ENCODE peak calls at places on chromosomes 2 and 18, in eight cellular contexts. One of them, this sample, is unnamed.
A peak's percentile ranks its signal among the peaks of the same experiment; 100 is the strongest.

GRCh38 chr2:233436691-233437438 is 82.6 kb downstream of the DGKD start:
- DNase-seq in GM10248: no peak
- DNase-seq in ELR: no peak
- DNase-seq in HFFc6: no peak
- DNase-seq in A549: no peak
- DNase-seq in A172: no peak
- DNase-seq in heart right ventricle: peak; percentile 60
- DNase-seq in psoas muscle: no peak
- DNase-seq in this sample: no peak

GRCh38 chr2:137238065-137238464 is 472.7 kb downstream of the THSD7B start:
- DNase-seq in ELR: no peak
- DNase-seq in psoas muscle: no peak
- DNase-seq in A549: no peak
- DNase-seq in HFFc6: no peak
- DNase-seq in GM10248: no peak
- DNase-seq in A172: no peak
- DNase-seq in heart right ventricle: no peak
- DNase-seq in this sample: no peak

GRCh38 chr2:105644174-105644980 is 100.3 kb upstream of the NCK2 start:
- DNase-seq in A549: peak; percentile 43
- DNase-seq in psoas muscle: no peak
- DNase-seq in ELR: peak; percentile 10
- DNase-seq in A172: no peak
- DNase-seq in heart right ventricle: no peak
- DNase-seq in GM10248: no peak
- DNase-seq in HFFc6: no peak
- DNase-seq in this sample: no peak

GRCh38 chr2:96701636-96702035 is 38.2 kb downstream of the LMAN2L start:
- DNase-seq in A172: no peak
- DNase-seq in A549: no peak
- DNase-seq in HFFc6: no peak
- DNase-seq in psoas muscle: no peak
- DNase-seq in ELR: no peak
- DNase-seq in GM10248: no peak
- DNase-seq in heart right ventricle: no peak
- DNase-seq in this sample: no peak

GRCh38 chr2:202754936-202755335 is 116.6 kb downstream of the ICA1L start:
- DNase-seq in psoas muscle: no peak
- DNase-seq in HFFc6: no peak
- DNase-seq in ELR: no peak
- DNase-seq in A172: no peak
- DNase-seq in heart right ventricle: no peak
- DNase-seq in A549: no peak
- DNase-seq in GM10248: no peak
- DNase-seq in this sample: no peak

GRCh38 chr2:212686285-212686895 is 147.8 kb upstream of the ERBB4 start:
- DNase-seq in HFFc6: peak; percentile 60
- DNase-seq in A172: peak; percentile 53
- DNase-seq in heart right ventricle: peak; percentile 22
- DNase-seq in ELR: peak; percentile 78
- DNase-seq in GM10248: peak; percentile 70
- DNase-seq in psoas muscle: peak; percentile 30
- DNase-seq in A549: peak; percentile 60
- DNase-seq in this sample: peak; percentile 41

GRCh38 chr2:47043142-47043890 is 111.8 kb downstream of the STPG4 start:
- DNase-seq in A549: peak; percentile 81
- DNase-seq in ELR: peak; percentile 98
- DNase-seq in heart right ventricle: peak; percentile 78
- DNase-seq in A172: peak; percentile 100
- DNase-seq in psoas muscle: peak; percentile 78
- DNase-seq in GM10248: no peak
- DNase-seq in HFFc6: peak; percentile 93
- DNase-seq in this sample: peak; percentile 99

GRCh38 chr2:64143154-64144056 is 815 bp downstream of the PELI1 start:
- DNase-seq in heart right ventricle: peak; percentile 16
- DNase-seq in A172: peak; percentile 16
- DNase-seq in ELR: peak; percentile 60
- DNase-seq in psoas muscle: no peak
- DNase-seq in HFFc6: no peak
- DNase-seq in A549: peak; percentile 28
- DNase-seq in GM10248: peak; percentile 18
- DNase-seq in this sample: no peak

GRCh38 chr2:205650450-205650849 is 31.9 kb upstream of the NRP2 start:
- DNase-seq in psoas muscle: no peak
- DNase-seq in heart right ventricle: no peak
- DNase-seq in A549: no peak
- DNase-seq in HFFc6: peak; percentile 81
- DNase-seq in A172: no peak
- DNase-seq in ELR: peak; percentile 72
- DNase-seq in GM10248: no peak
- DNase-seq in this sample: no peak

GRCh38 chr2:58293056-58293455 is 51.9 kb upstream of the FANCL start:
- DNase-seq in ELR: no peak
- DNase-seq in GM10248: no peak
- DNase-seq in A172: no peak
- DNase-seq in A549: no peak
- DNase-seq in heart right ventricle: no peak
- DNase-seq in psoas muscle: no peak
- DNase-seq in HFFc6: no peak
- DNase-seq in this sample: no peak

GRCh38 chr2:127218843-127219715 is 1.0 kb downstream of the CYP27C1 start:
- DNase-seq in GM10248: no peak
- DNase-seq in HFFc6: no peak
- DNase-seq in ELR: peak; percentile 39
- DNase-seq in heart right ventricle: no peak
- DNase-seq in psoas muscle: no peak
- DNase-seq in A172: no peak
- DNase-seq in A549: peak; percentile 40
- DNase-seq in this sample: no peak

GRCh38 chr2:221502270-221502973 is 69.7 kb downstream of the EPHA4 start:
- DNase-seq in heart right ventricle: no peak
- DNase-seq in ELR: peak; percentile 73
- DNase-seq in HFFc6: peak; percentile 48
- DNase-seq in GM10248: no peak
- DNase-seq in A172: peak; percentile 78
- DNase-seq in psoas muscle: no peak
- DNase-seq in A549: no peak
- DNase-seq in this sample: peak; percentile 48

GRCh38 chr2:101232770-101233169 is 19.9 kb upstream of the CNOT11 start:
- DNase-seq in psoas muscle: no peak
- DNase-seq in ELR: no peak
- DNase-seq in A172: no peak
- DNase-seq in A549: no peak
- DNase-seq in heart right ventricle: no peak
- DNase-seq in GM10248: no peak
- DNase-seq in HFFc6: no peak
- DNase-seq in this sample: no peak

GRCh38 chr18:50651334-50651733 is 91.4 kb downstream of the MAPK4 start:
- DNase-seq in HFFc6: no peak
- DNase-seq in heart right ventricle: no peak
- DNase-seq in A172: no peak
- DNase-seq in ELR: no peak
- DNase-seq in A549: no peak
- DNase-seq in psoas muscle: no peak
- DNase-seq in GM10248: no peak
- DNase-seq in this sample: no peak

GRCh38 chr2:100992262-100992661 is 9.8 kb upstream of the RPL31 start:
- DNase-seq in ELR: no peak
- DNase-seq in HFFc6: no peak
- DNase-seq in GM10248: no peak
- DNase-seq in A172: no peak
- DNase-seq in psoas muscle: no peak
- DNase-seq in heart right ventricle: no peak
- DNase-seq in A549: no peak
- DNase-seq in this sample: no peak

GRCh38 chr2:128543646-128544045 is 225.0 kb upstream of the HS6ST1 start:
- DNase-seq in A549: no peak
- DNase-seq in psoas muscle: no peak
- DNase-seq in HFFc6: no peak
- DNase-seq in ELR: no peak
- DNase-seq in A172: no peak
- DNase-seq in heart right ventricle: no peak
- DNase-seq in GM10248: no peak
- DNase-seq in this sample: no peak

GRCh38 chr2:216082805-216083204 is 1.1 kb downstream of the TMEM169 start:
- DNase-seq in psoas muscle: no peak
- DNase-seq in A172: no peak
- DNase-seq in HFFc6: no peak
- DNase-seq in heart right ventricle: no peak
- DNase-seq in A549: peak; percentile 14
- DNase-seq in GM10248: no peak
- DNase-seq in ELR: no peak
- DNase-seq in this sample: no peak

GRCh38 chr2:8535821-8536685 is 145.8 kb upstream of the ID2 start:
- DNase-seq in HFFc6: no peak
- DNase-seq in psoas muscle: no peak
- DNase-seq in GM10248: no peak
- DNase-seq in A172: no peak
- DNase-seq in ELR: no peak
- DNase-seq in A549: no peak
- DNase-seq in heart right ventricle: no peak
- DNase-seq in this sample: no peak

GRCh38 chr18:59697236-59697932 is at the start of gene CCBE1:
- DNase-seq in A172: no peak
- DNase-seq in psoas muscle: peak; percentile 61
- DNase-seq in ELR: peak; percentile 92
- DNase-seq in GM10248: peak; percentile 77
- DNase-seq in heart right ventricle: peak; percentile 15
- DNase-seq in HFFc6: peak; percentile 55
- DNase-seq in A549: peak; percentile 67
- DNase-seq in this sample: peak; percentile 57

GRCh38 chr2:195601361-195601760 is 55.7 kb upstream of the SLC39A10 start:
- DNase-seq in A549: no peak
- DNase-seq in GM10248: no peak
- DNase-seq in psoas muscle: no peak
- DNase-seq in HFFc6: no peak
- DNase-seq in ELR: no peak
- DNase-seq in A172: no peak
- DNase-seq in heart right ventricle: no peak
- DNase-seq in this sample: no peak

GRCh38 chr2:176781570-176782217 is 430.9 kb upstream of the HNRNPA3 start:
- DNase-seq in A172: peak; percentile 21
- DNase-seq in HFFc6: no peak
- DNase-seq in ELR: no peak
- DNase-seq in A549: no peak
- DNase-seq in psoas muscle: no peak
- DNase-seq in GM10248: no peak
- DNase-seq in heart right ventricle: no peak
- DNase-seq in this sample: no peak

GRCh38 chr2:85470850-85471800 is 52.6 kb downstream of the SH2D6 start:
- DNase-seq in heart right ventricle: no peak
- DNase-seq in GM10248: no peak
- DNase-seq in ELR: peak; percentile 57
- DNase-seq in HFFc6: no peak
- DNase-seq in psoas muscle: no peak
- DNase-seq in A549: peak; percentile 85
- DNase-seq in A172: no peak
- DNase-seq in this sample: peak; percentile 39

GRCh38 chr2:11631462-11631861 is 38.5 kb downstream of the NTSR2 start:
- DNase-seq in GM10248: no peak
- DNase-seq in HFFc6: no peak
- DNase-seq in ELR: no peak
- DNase-seq in A549: peak; percentile 12
- DNase-seq in heart right ventricle: no peak
- DNase-seq in A172: no peak
- DNase-seq in psoas muscle: no peak
- DNase-seq in this sample: no peak

GRCh38 chr2:231556981-231557380 is 26.7 kb upstream of the NMUR1 start:
- DNase-seq in psoas muscle: no peak
- DNase-seq in GM10248: no peak
- DNase-seq in HFFc6: no peak
- DNase-seq in A172: no peak
- DNase-seq in ELR: no peak
- DNase-seq in A549: no peak
- DNase-seq in heart right ventricle: no peak
- DNase-seq in this sample: no peak

GRCh38 chr2:217393585-217394032 is 533.7 kb upstream of the TNP1 start:
- DNase-seq in HFFc6: peak; percentile 92
- DNase-seq in GM10248: no peak
- DNase-seq in ELR: peak; percentile 67
- DNase-seq in psoas muscle: peak; percentile 79
- DNase-seq in A549: peak; percentile 14
- DNase-seq in A172: peak; percentile 97
- DNase-seq in heart right ventricle: peak; percentile 79
- DNase-seq in this sample: peak; percentile 21

GRCh38 chr2:27992787-27993747 is 102.5 kb downstream of the BABAM2 start:
- DNase-seq in A549: peak; percentile 58
- DNase-seq in heart right ventricle: no peak
- DNase-seq in HFFc6: peak; percentile 38
- DNase-seq in ELR: peak; percentile 77
- DNase-seq in GM10248: no peak
- DNase-seq in psoas muscle: no peak
- DNase-seq in A172: peak; percentile 66
- DNase-seq in this sample: peak; percentile 74

This sample was measured in HTR-8/SVneo.